ENCODE peak calls at places on chromosomes 5 and 9, in ten cellular contexts. One of them, this sample, is unnamed.

GRCh38 chr5:164600166-164600715 is 1094.8 kb downstream of the MAT2B start:
- DNase-seq in GM10248: no peak
- DNase-seq in stimulated activated CD4-positive, alpha-beta T cell treated with anti-CD3 and anti-CD28 coated beads, Interleukin-12 subunit alpha, Interleukin-12 subunit beta, amount 100 ng/mL, for 4 hours: no peak
- DNase-seq in NCI-H774: no peak
- DNase-seq in ovary: no peak
- DNase-seq in HTR-8/SVneo: peak; percentile 18
- DNase-seq in caudate nucleus: no peak
- DNase-seq in fibroblast of the aortic adventitia: peak; percentile 60
- DNase-seq in endothelial cell: no peak
- DNase-seq in head of caudate nucleus: no peak
- DNase-seq in this sample: no peak

GRCh38 chr5:23242891-23243290 is 264.5 kb upstream of the PRDM9 start:
- DNase-seq in HTR-8/SVneo: no peak
- DNase-seq in fibroblast of the aortic adventitia: no peak
- DNase-seq in NCI-H774: no peak
- DNase-seq in endothelial cell: no peak
- DNase-seq in head of caudate nucleus: no peak
- DNase-seq in ovary: no peak
- DNase-seq in caudate nucleus: no peak
- DNase-seq in GM10248: no peak
- DNase-seq in stimulated activated CD4-positive, alpha-beta T cell treated with anti-CD3 and anti-CD28 coated beads, Interleukin-12 subunit alpha, Interleukin-12 subunit beta, amount 100 ng/mL, for 4 hours: no peak
- DNase-seq in this sample: no peak

GRCh38 chr9:38020251-38021076 is 48.6 kb downstream of the SHB start:
- DNase-seq in endothelial cell: no peak
- DNase-seq in head of caudate nucleus: no peak
- DNase-seq in NCI-H774: no peak
- DNase-seq in ovary: no peak
- DNase-seq in GM10248: no peak
- DNase-seq in HTR-8/SVneo: no peak
- DNase-seq in stimulated activated CD4-positive, alpha-beta T cell treated with anti-CD3 and anti-CD28 coated beads, Interleukin-12 subunit alpha, Interleukin-12 subunit beta, amount 100 ng/mL, for 4 hours: no peak
- DNase-seq in caudate nucleus: no peak
- DNase-seq in fibroblast of the aortic adventitia: peak; percentile 30
- DNase-seq in this sample: no peak

GRCh38 chr9:19162026-19162366 is 34.7 kb upstream of the PLIN2 start:
- DNase-seq in GM10248: no peak
- DNase-seq in ovary: no peak
- DNase-seq in stimulated activated CD4-positive, alpha-beta T cell treated with anti-CD3 and anti-CD28 coated beads, Interleukin-12 subunit alpha, Interleukin-12 subunit beta, amount 100 ng/mL, for 4 hours: no peak
- DNase-seq in HTR-8/SVneo: no peak
- DNase-seq in endothelial cell: no peak
- DNase-seq in caudate nucleus: no peak
- DNase-seq in NCI-H774: no peak
- DNase-seq in head of caudate nucleus: no peak
- DNase-seq in fibroblast of the aortic adventitia: no peak
- DNase-seq in this sample: no peak

GRCh38 chr9:23123048-23123632 is 676.5 kb downstream of the DMRTA1 start:
- DNase-seq in fibroblast of the aortic adventitia: peak; percentile 53
- DNase-seq in head of caudate nucleus: peak; percentile 37
- DNase-seq in endothelial cell: peak; percentile 53
- DNase-seq in caudate nucleus: no peak
- DNase-seq in GM10248: no peak
- DNase-seq in stimulated activated CD4-positive, alpha-beta T cell treated with anti-CD3 and anti-CD28 coated beads, Interleukin-12 subunit alpha, Interleukin-12 subunit beta, amount 100 ng/mL, for 4 hours: no peak
- DNase-seq in ovary: no peak
- DNase-seq in HTR-8/SVneo: peak; percentile 1
- DNase-seq in NCI-H774: no peak
- DNase-seq in this sample: peak; percentile 0

GRCh38 chr5:180291943-180292831 is at the start of gene MAPK9:
- DNase-seq in ovary: peak; percentile 80
- DNase-seq in GM10248: peak; percentile 94
- DNase-seq in caudate nucleus: peak; percentile 68
- DNase-seq in head of caudate nucleus: peak; percentile 90
- DNase-seq in stimulated activated CD4-positive, alpha-beta T cell treated with anti-CD3 and anti-CD28 coated beads, Interleukin-12 subunit alpha, Interleukin-12 subunit beta, amount 100 ng/mL, for 4 hours: peak; percentile 84
- DNase-seq in fibroblast of the aortic adventitia: peak; percentile 60
- DNase-seq in HTR-8/SVneo: peak; percentile 86
- DNase-seq in endothelial cell: peak; percentile 88
- DNase-seq in NCI-H774: peak; percentile 82
- DNase-seq in this sample: peak; percentile 29

GRCh38 chr9:69936427-69936826 is 107.2 kb upstream of the MAMDC2 start:
- DNase-seq in endothelial cell: no peak
- DNase-seq in NCI-H774: no peak
- DNase-seq in HTR-8/SVneo: no peak
- DNase-seq in ovary: no peak
- DNase-seq in GM10248: no peak
- DNase-seq in head of caudate nucleus: no peak
- DNase-seq in caudate nucleus: no peak
- DNase-seq in fibroblast of the aortic adventitia: no peak
- DNase-seq in stimulated activated CD4-positive, alpha-beta T cell treated with anti-CD3 and anti-CD28 coated beads, Interleukin-12 subunit alpha, Interleukin-12 subunit beta, amount 100 ng/mL, for 4 hours: no peak
- DNase-seq in this sample: no peak

GRCh38 chr5:61582421-61582820 is 250.4 kb downstream of the ZSWIM6 start:
- DNase-seq in GM10248: no peak
- DNase-seq in stimulated activated CD4-positive, alpha-beta T cell treated with anti-CD3 and anti-CD28 coated beads, Interleukin-12 subunit alpha, Interleukin-12 subunit beta, amount 100 ng/mL, for 4 hours: no peak
- DNase-seq in ovary: no peak
- DNase-seq in head of caudate nucleus: no peak
- DNase-seq in HTR-8/SVneo: no peak
- DNase-seq in NCI-H774: no peak
- DNase-seq in caudate nucleus: no peak
- DNase-seq in fibroblast of the aortic adventitia: peak; percentile 69
- DNase-seq in endothelial cell: no peak
- DNase-seq in this sample: no peak

GRCh38 chr5:127696688-127697087 is 6.5 kb upstream of the CCDC192 start:
- DNase-seq in head of caudate nucleus: no peak
- DNase-seq in HTR-8/SVneo: no peak
- DNase-seq in stimulated activated CD4-positive, alpha-beta T cell treated with anti-CD3 and anti-CD28 coated beads, Interleukin-12 subunit alpha, Interleukin-12 subunit beta, amount 100 ng/mL, for 4 hours: no peak
- DNase-seq in ovary: no peak
- DNase-seq in endothelial cell: no peak
- DNase-seq in caudate nucleus: no peak
- DNase-seq in GM10248: no peak
- DNase-seq in fibroblast of the aortic adventitia: peak; percentile 91
- DNase-seq in NCI-H774: no peak
- DNase-seq in this sample: no peak

GRCh38 chr5:102903074-102903871 is 148.2 kb downstream of the PAM start:
- DNase-seq in NCI-H774: peak; percentile 17
- DNase-seq in caudate nucleus: no peak
- DNase-seq in ovary: no peak
- DNase-seq in head of caudate nucleus: no peak
- DNase-seq in HTR-8/SVneo: no peak
- DNase-seq in stimulated activated CD4-positive, alpha-beta T cell treated with anti-CD3 and anti-CD28 coated beads, Interleukin-12 subunit alpha, Interleukin-12 subunit beta, amount 100 ng/mL, for 4 hours: no peak
- DNase-seq in GM10248: no peak
- DNase-seq in endothelial cell: no peak
- DNase-seq in fibroblast of the aortic adventitia: no peak
- DNase-seq in this sample: no peak

GRCh38 chr5:170450041-170450660 is 53.7 kb upstream of the KCNIP1 start:
- DNase-seq in ovary: no peak
- DNase-seq in GM10248: no peak
- DNase-seq in head of caudate nucleus: no peak
- DNase-seq in HTR-8/SVneo: no peak
- DNase-seq in fibroblast of the aortic adventitia: no peak
- DNase-seq in NCI-H774: no peak
- DNase-seq in stimulated activated CD4-positive, alpha-beta T cell treated with anti-CD3 and anti-CD28 coated beads, Interleukin-12 subunit alpha, Interleukin-12 subunit beta, amount 100 ng/mL, for 4 hours: no peak
- DNase-seq in endothelial cell: no peak
- DNase-seq in caudate nucleus: no peak
- DNase-seq in this sample: no peak

GRCh38 chr5:139734517-139734916 is 61.1 kb upstream of the PSD2 start:
- DNase-seq in endothelial cell: no peak
- DNase-seq in HTR-8/SVneo: no peak
- DNase-seq in fibroblast of the aortic adventitia: no peak
- DNase-seq in caudate nucleus: no peak
- DNase-seq in head of caudate nucleus: peak; percentile 37
- DNase-seq in ovary: no peak
- DNase-seq in GM10248: no peak
- DNase-seq in stimulated activated CD4-positive, alpha-beta T cell treated with anti-CD3 and anti-CD28 coated beads, Interleukin-12 subunit alpha, Interleukin-12 subunit beta, amount 100 ng/mL, for 4 hours: no peak
- DNase-seq in NCI-H774: no peak
- DNase-seq in this sample: no peak

GRCh38 chr5:137214446-137215189 is 284.5 kb downstream of the SPOCK1 start:
- DNase-seq in head of caudate nucleus: no peak
- DNase-seq in HTR-8/SVneo: no peak
- DNase-seq in ovary: no peak
- DNase-seq in fibroblast of the aortic adventitia: peak; percentile 41
- DNase-seq in NCI-H774: no peak
- DNase-seq in GM10248: no peak
- DNase-seq in caudate nucleus: no peak
- DNase-seq in endothelial cell: no peak
- DNase-seq in stimulated activated CD4-positive, alpha-beta T cell treated with anti-CD3 and anti-CD28 coated beads, Interleukin-12 subunit alpha, Interleukin-12 subunit beta, amount 100 ng/mL, for 4 hours: no peak
- DNase-seq in this sample: no peak

GRCh38 chr5:98786178-98786853 is 12.9 kb downstream of the RGMB start:
- DNase-seq in fibroblast of the aortic adventitia: peak; percentile 58
- DNase-seq in HTR-8/SVneo: no peak
- DNase-seq in caudate nucleus: no peak
- DNase-seq in NCI-H774: no peak
- DNase-seq in ovary: no peak
- DNase-seq in stimulated activated CD4-positive, alpha-beta T cell treated with anti-CD3 and anti-CD28 coated beads, Interleukin-12 subunit alpha, Interleukin-12 subunit beta, amount 100 ng/mL, for 4 hours: no peak
- DNase-seq in head of caudate nucleus: no peak
- DNase-seq in endothelial cell: no peak
- DNase-seq in GM10248: no peak
- DNase-seq in this sample: no peak